ENCODE peak calls at places on chromosomes 7 and 10, in six cellular contexts. O is testis, E is upper lobe of left lung, S is esophagus muscularis mucosa, B is ovary, A is adrenal gland. G is an unnamed sample.

GRCh38 chr10:29443745-29444523 is 155.1 kb downstream of the LYZL1 start:
- DNase-seq in O (no peak), E (no peak), A (no peak), B (no peak), S (no peak), G (no peak)

GRCh38 chr10:6218692-6219493 is 16.2 kb downstream of the PFKFB3 start:
- DNase-seq in B (no peak), E (no peak), S (no peak), A (no peak), O (no peak), G (no peak)

GRCh38 chr10:69261184-69261583 is 17.1 kb upstream of the HK1 start:
- DNase-seq in E (no peak), B (no peak), S (no peak), O (no peak), A (no peak), G (no peak)

GRCh38 chr10:100986952-100987684 is at the start of the genes MRPL43 and TWNK:
- DNase-seq in E (peak; percentile 91), B (peak; percentile 82), O (peak; percentile 92), A (peak; percentile 87), S (peak; percentile 97), G (peak; percentile 77)

GRCh38 chr7:157612664-157613561 is 276.1 kb downstream of the DNAJB6 start:
- DNase-seq in A (peak; percentile 14), S (no peak), E (peak; percentile 91), B (peak; percentile 27), O (peak; percentile 40), G (no peak)

GRCh38 chr10:71684356-71685173 is 35.0 kb downstream of the C10orf105 start:
- DNase-seq in A (no peak), O (no peak), E (no peak), B (no peak), S (no peak), G (no peak)

GRCh38 chr10:46558411-46559185 is 2.1 kb upstream of the GPRIN2 start:
- DNase-seq in B (peak; percentile 15), O (peak; percentile 13), E (no peak), S (no peak), A (no peak), G (peak; percentile 87)

GRCh38 chr10:69760086-69760485 is 41.6 kb upstream of the COL13A1 start:
- DNase-seq in B (no peak), O (no peak), S (no peak), E (no peak), A (no peak), G (no peak)

GRCh38 chr7:158868754-158869410 is 12.5 kb downstream of the DYNC2I1 start:
- DNase-seq in B (no peak), S (no peak), O (no peak), E (no peak), A (no peak), G (peak; percentile 79)

GRCh38 chr7:10577866-10578374 is 395.8 kb upstream of the PHF14 start:
- DNase-seq in E (no peak), O (no peak), S (no peak), B (no peak), A (no peak), G (no peak)

GRCh38 chr10:129891806-129892205 is 72.3 kb downstream of the EBF3 start:
- DNase-seq in S (no peak), E (no peak), O (no peak), A (no peak), B (no peak), G (no peak)

GRCh38 chr10:110170142-110170887 is 37.1 kb upstream of the MXI1 start:
- DNase-seq in O (peak; percentile 13), A (no peak), E (no peak), S (peak; percentile 62), B (no peak), G (no peak)

GRCh38 chr10:71600856-71601255 is 118.7 kb downstream of the C10orf105 start:
- DNase-seq in O (no peak), S (no peak), B (peak; percentile 58), A (peak; percentile 27), E (no peak), G (peak; percentile 63)

GRCh38 chr10:26737730-26738129 is 40.2 kb downstream of the PDSS1 start:
- DNase-seq in O (no peak), B (no peak), E (no peak), A (peak; percentile 39), S (no peak), G (no peak)

GRCh38 chr10:110168601-110169481 is 38.6 kb upstream of the MXI1 start:
- DNase-seq in O (peak; percentile 9), B (no peak), E (no peak), A (no peak), S (peak; percentile 87), G (no peak)

GRCh38 chr10:103668351-103669242 is 175.1 kb downstream of the NEURL1 start:
- DNase-seq in O (peak; percentile 84), S (no peak), E (peak; percentile 92), A (peak; percentile 76), B (peak; percentile 84), G (peak; percentile 73)

GRCh38 chr7:74372060-74372408 is 81.7 kb upstream of the GTF2IRD1 start:
- DNase-seq in E (no peak), O (no peak), B (no peak), A (no peak), S (no peak), G (no peak)

GRCh38 chr10:1739751-1740150 is 2.4 kb upstream of the ADARB2 start:
- DNase-seq in E (no peak), B (no peak), O (no peak), A (no peak), S (no peak), G (no peak)

GRCh38 chr7:90597527-90597871 is 1.4 kb downstream of the CDK14 start:
- DNase-seq in A (no peak), O (no peak), B (no peak), S (no peak), E (no peak), G (no peak)

GRCh38 chr10:101331960-101332359 is 22.0 kb upstream of the BTRC start:
- DNase-seq in B (no peak), S (no peak), O (no peak), A (no peak), E (no peak), G (no peak)

GRCh38 chr10:12476661-12477060 is 127.3 kb downstream of the CAMK1D start:
- DNase-seq in E (no peak), S (no peak), A (no peak), B (no peak), O (no peak), G (no peak)

GRCh38 chr10:73094986-73095478 is 1.6 kb downstream of the P4HA1 start:
- DNase-seq in A (no peak), B (no peak), S (no peak), O (no peak), E (no peak), G (no peak)

GRCh38 chr10:73097305-73097670 is 622 bp upstream of the P4HA1 start:
- DNase-seq in S (no peak), O (no peak), A (no peak), E (no peak), B (no peak), G (no peak)

GRCh38 chr10:73096452-73097304 is at the start of gene P4HA1:
- DNase-seq in S (peak; percentile 100), O (peak; percentile 99), A (peak; percentile 99), E (peak; percentile 100), B (peak; percentile 99), G (peak; percentile 97)

GRCh38 chr10:73095479-73096021 is 1.1 kb downstream of the P4HA1 start:
- DNase-seq in S (no peak), O (peak; percentile 77), B (peak; percentile 77), A (peak; percentile 78), E (no peak), G (no peak)

DNA sequence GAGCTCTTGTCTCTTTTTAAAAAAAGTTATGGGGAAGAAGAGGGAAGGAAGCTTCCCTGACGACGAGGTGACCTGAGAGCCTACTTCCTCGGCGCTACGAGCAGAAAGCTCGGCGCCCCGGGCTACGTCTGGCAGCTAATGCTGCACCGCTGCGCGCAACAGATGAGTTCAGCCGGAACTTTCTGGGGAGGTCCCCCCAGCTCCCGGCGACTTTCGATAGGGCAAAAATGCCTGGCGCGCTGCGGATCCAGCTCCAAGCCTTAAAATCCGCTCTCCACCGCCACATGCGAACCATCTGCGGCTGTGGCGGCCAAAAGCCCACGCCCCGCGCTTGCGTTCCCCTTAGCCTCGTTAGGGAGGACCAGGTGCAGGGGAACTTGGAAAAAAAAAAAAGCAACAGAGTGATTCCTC is 620 bp downstream of the P4HA1 start:
- DNase-seq in S (peak; percentile 92), E (peak; percentile 88), A (peak; percentile 78), B (peak; percentile 68), O (peak; percentile 76), G (peak; percentile 54)
- TF ChIP-seq POLR2A in S (peak; percentile 41), E (no peak), A (peak; percentile 48), B (no peak), O (no peak), G (no peak)

DNA sequence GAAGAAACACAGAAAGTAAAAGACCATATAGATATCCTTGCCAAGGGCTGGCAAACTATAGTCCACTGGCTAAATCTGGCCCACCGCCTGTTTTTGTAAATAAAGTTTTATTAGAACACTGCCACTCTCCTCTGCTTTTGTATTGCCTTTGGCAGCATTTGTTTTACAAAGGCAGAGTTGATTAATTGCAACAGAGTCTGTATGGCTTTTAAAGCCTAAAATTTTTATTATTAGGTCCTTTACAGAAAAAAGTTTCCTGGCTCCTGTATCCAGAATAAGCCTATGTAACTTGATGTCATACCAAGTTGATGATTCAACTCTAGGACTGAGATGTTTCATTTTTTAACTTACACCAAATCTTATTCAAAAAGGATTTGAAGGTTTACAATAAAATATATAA is 31.7 kb downstream of the CPED1 start:
- DNase-seq in B (no peak), S (no peak), A (no peak), O (no peak), E (no peak), G (no peak)
- TF ChIP-seq POLR2A in B (no peak), S (no peak), A (no peak), O (no peak), E (no peak), G (no peak)

GRCh38 chr7:194257-194995 is 2.1 kb downstream of the FAM20C start:
- DNase-seq in A (no peak), S (no peak), E (peak; percentile 66), O (no peak), B (peak; percentile 67), G (no peak)
- TF ChIP-seq POLR2A in A (no peak), S (no peak), E (no peak), O (no peak), B (no peak), G (no peak)

DNA sequence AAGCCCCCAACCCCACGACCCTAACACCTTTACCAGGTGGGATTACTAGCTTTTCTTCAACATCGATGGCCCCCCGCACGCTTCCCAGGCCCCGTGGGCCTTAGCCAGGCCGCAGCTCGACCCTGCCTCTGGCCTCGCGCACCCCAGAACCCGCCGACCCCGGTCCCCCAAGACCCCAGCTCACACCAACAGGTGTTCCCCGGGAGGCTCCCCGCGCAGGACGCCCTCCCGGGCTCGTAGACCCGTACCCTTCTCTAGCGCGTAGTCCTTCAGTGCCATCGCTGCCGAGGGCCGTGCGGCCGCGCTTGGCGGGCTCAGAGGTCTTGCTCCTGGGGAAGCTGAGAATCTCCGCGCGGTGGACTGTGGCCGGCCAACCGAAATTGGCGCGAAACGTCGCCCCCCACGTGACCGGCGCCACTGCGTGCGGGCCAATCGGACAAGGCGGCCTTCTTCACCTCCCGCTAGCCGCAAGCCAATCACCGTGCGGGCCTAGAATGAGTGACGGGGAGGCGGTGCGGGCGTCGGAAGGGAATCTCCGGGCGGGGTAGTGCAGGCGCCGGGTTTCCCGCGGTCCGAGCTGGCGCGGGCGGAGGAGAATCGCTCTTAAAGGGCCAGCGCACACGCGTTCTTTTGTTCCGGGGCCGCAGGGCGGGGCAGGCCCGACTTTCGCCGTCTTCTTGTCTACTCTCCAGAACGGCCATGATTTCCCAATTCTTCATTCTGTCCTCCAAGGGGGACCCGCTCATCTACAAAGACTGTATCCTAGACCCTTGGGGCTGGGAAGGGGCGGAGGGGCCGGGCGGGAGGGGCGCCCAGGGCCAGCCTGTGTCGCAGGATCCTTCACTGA is at the start of the genes AP4M1 and MCM7:
- DNase-seq in S (peak; percentile 100), A (peak; percentile 99), E (peak; percentile 99), O (peak; percentile 99), B (peak; percentile 98), G (peak; percentile 98)
- TF ChIP-seq POLR2A in S (no peak), A (no peak), E (peak; percentile 41), O (no peak), B (peak; percentile 5), G (no peak)